ENCODE peak calls at places on chromosome 7, in six cellular contexts. Z, K, D, Q, N and A are unnamed samples.

GRCh38 chr7:22584179-22584578 is 84.2 kb upstream of the STEAP1B start:
- DNase-seq in Z (no peak), K (no peak), D (no peak), Q (no peak), N (no peak), A (no peak)

GRCh38 chr7:47310020-47310419 is 271.9 kb downstream of the TNS3 start:
- DNase-seq in Z (no peak), K (no peak), D (no peak), Q (no peak), N (no peak), A (no peak)

GRCh38 chr7:111198255-111198654 is 107.3 kb downstream of the LRRN3 start:
- DNase-seq in Z (no peak), K (peak; percentile 3), D (peak; percentile 93), Q (no peak), N (peak; percentile 100), A (peak; percentile 81)

GRCh38 chr7:96097802-96098201 is 224.1 kb downstream of the SLC25A13 start:
- DNase-seq in Z (no peak), K (no peak), D (peak; percentile 27), Q (no peak), N (peak; percentile 20), A (no peak)

GRCh38 chr7:47610506-47611044 is 28.7 kb upstream of the TNS3 start:
- DNase-seq in Z (no peak), K (no peak), D (peak; percentile 86), Q (no peak), N (peak; percentile 64), A (no peak)

GRCh38 chr7:16813232-16813616 is 8.4 kb upstream of the AGR2 start:
- DNase-seq in Z (no peak), K (no peak), D (no peak), Q (no peak), N (no peak), A (no peak)

GRCh38 chr7:146700015-146700560 is 583.5 kb downstream of the CNTNAP2 start:
- DNase-seq in Z (no peak), K (no peak), D (no peak), Q (no peak), N (no peak), A (no peak)

GRCh38 chr7:36473454-36474282 is 84.0 kb downstream of the ANLN start:
- DNase-seq in Z (peak; percentile 22), K (peak; percentile 57), D (no peak), Q (no peak), N (peak; percentile 25), A (peak; percentile 70)

GRCh38 chr7:3579638-3580219 is 278.7 kb downstream of the SDK1 start:
- DNase-seq in Z (no peak), K (no peak), D (no peak), Q (no peak), N (no peak), A (no peak)

GRCh38 chr7:2928256-2928612 is 84.1 kb upstream of the GNA12 start:
- DNase-seq in Z (no peak), K (no peak), D (no peak), Q (no peak), N (no peak), A (no peak)

GRCh38 chr7:55046582-55047347 is 27.9 kb downstream of the EGFR start:
- DNase-seq in Z (no peak), K (no peak), D (no peak), Q (no peak), N (no peak), A (no peak)

GRCh38 chr7:142327555-142327954 is 69.7 kb upstream of the PRSS58 start:
- DNase-seq in Z (no peak), K (no peak), D (no peak), Q (no peak), N (no peak), A (no peak)

GRCh38 chr7:4731803-4732202 is 43.6 kb upstream of the AP5Z1 start:
- DNase-seq in Z (no peak), K (no peak), D (no peak), Q (no peak), N (no peak), A (no peak)

GRCh38 chr7:28617308-28617707 is 205.0 kb downstream of the CREB5 start:
- DNase-seq in Z (no peak), K (no peak), D (no peak), Q (no peak), N (no peak), A (no peak)

GRCh38 chr7:137501561-137501960 is 158.0 kb upstream of the PTN start:
- DNase-seq in Z (no peak), K (no peak), D (no peak), Q (no peak), N (no peak), A (peak; percentile 13)

GRCh38 chr7:30159153-30159552 is 24.4 kb downstream of the MTURN start:
- DNase-seq in Z (no peak), K (no peak), D (no peak), Q (no peak), N (no peak), A (no peak)

GRCh38 chr7:12314199-12314598 is 89.5 kb downstream of the VWDE start:
- DNase-seq in Z (no peak), K (no peak), D (no peak), Q (no peak), N (no peak), A (no peak)

GRCh38 chr7:36084485-36085091 is 68.5 kb upstream of the EEPD1 start:
- DNase-seq in Z (no peak), K (peak; percentile 37), D (no peak), Q (peak; percentile 63), N (peak; percentile 77), A (peak; percentile 13)

GRCh38 chr7:96636979-96637378 is 72.7 kb downstream of the SEM1 start:
- DNase-seq in Z (no peak), K (no peak), D (no peak), Q (no peak), N (no peak), A (no peak)

GRCh38 chr7:1181591-1181990 is 21.6 kb upstream of the ZFAND2A start:
- DNase-seq in Z (no peak), K (no peak), D (no peak), Q (no peak), N (no peak), A (no peak)

GRCh38 chr7:56493704-56494450 is 377.7 kb upstream of the NUPR2 start:
- DNase-seq in Z (no peak), K (no peak), D (no peak), Q (no peak), N (no peak), A (no peak)

GRCh38 chr7:56491636-56492425 is 375.6 kb upstream of the NUPR2 start:
- DNase-seq in Z (no peak), K (no peak), D (no peak), Q (no peak), N (no peak), A (no peak)

GRCh38 chr7:56495165-56495564 is 378.9 kb upstream of the NUPR2 start:
- DNase-seq in Z (no peak), K (no peak), D (no peak), Q (no peak), N (no peak), A (no peak)

DNA sequence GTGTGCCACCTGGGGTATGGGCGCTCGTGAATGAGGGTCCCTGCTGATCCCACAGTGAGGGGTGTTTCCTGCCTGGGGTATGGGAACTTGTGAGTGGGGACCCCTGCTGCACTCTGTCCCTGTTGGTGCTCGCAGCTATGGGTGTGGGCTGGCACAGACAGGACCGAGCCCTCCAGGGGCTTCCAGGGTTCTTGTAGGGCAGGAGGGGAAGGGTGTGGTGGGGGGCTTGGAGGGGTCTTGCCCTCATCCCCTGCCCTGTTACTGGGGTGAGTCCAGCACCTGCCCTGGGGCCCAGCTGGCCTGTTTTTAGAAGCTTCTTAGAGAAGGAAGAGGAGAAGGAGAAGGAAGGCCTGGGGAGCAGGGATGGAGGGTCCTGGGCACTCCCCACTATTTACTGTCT is 377.0 kb upstream of the NUPR2 start:
- DNase-seq in Z (no peak), K (no peak), D (no peak), Q (no peak), N (no peak), A (no peak)
- H3K9me3 ChIP-seq in Z (no peaks in the 10 kb centered on the region), K (peaks cover 48% of the 10 kb centered on the region), D (peaks cover 84% of the 10 kb centered on the region), Q (peaks cover 59% of the 10 kb centered on the region), N (no peaks in the 10 kb centered on the region), A (no peaks in the 10 kb centered on the region)

GRCh38 chr7:99997545-99998137 is 17.8 kb upstream of the ZKSCAN1 start:
- DNase-seq in Z (peak; percentile 34), K (peak; percentile 44), D (no peak), Q (peak; percentile 68), N (peak; percentile 41), A (no peak)

GRCh38 chr7:99992330-99993037 is 16.7 kb upstream of the AZGP1 start:
- DNase-seq in Z (no peak), K (no peak), D (no peak), Q (no peak), N (no peak), A (no peak)

GRCh38 chr7:99994819-99995218 is 19.0 kb upstream of the AZGP1 start:
- DNase-seq in Z (no peak), K (no peak), D (no peak), Q (no peak), N (no peak), A (no peak)

GRCh38 chr7:100000239-100000638 is 15.2 kb upstream of the ZKSCAN1 start:
- DNase-seq in Z (no peak), K (no peak), D (no peak), Q (peak; percentile 53), N (no peak), A (no peak)

DNA sequence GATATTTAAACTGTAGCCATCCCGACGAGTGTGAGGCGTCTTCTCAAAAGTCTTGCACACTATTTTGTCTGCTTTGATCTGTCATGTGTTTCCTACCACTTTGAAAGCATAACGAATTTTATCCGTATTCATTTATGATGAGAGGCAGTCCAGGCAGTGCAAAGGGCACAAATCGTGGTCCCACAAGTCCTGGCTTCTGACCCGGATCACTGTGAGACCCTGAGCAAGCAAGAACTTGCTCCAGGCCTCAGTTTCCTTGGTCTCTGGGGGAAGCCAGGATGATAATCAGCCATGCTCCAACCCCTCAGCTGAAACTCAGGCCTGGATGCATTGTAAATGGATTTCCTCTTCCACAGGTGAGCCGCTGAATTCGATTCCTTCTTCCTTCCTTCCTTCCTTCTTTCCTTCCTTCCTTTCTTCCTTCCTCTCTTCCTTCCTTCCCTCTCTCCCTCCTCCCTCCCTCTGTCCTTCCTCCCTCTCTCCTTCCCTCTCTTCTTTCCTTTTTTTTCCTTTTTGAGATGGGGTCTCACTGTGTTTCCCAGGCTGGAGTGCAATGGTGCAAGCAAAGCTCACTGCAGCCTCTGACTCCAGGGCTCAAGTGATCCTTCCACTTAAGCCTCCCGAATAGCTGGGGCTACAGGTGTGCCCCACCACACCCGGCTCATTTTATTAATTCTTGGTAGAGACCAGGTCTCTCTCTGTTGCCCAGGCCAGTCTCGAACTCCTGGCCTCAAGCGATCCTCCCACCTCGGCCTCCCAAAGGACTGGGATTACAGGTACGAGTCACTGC is 18.4 kb upstream of the ZKSCAN1 start:
- DNase-seq in Z (no peak), K (no peak), D (no peak), Q (peak; percentile 48), N (no peak), A (no peak)
- H3K4me3 ChIP-seq in Z (peak overlapping the region; percentile 38), K (peak overlapping the region; percentile 50), D (no peak overlapping the region), Q (peak overlapping the region; percentile 60), N (peak overlapping the region; percentile 41), A (peak overlapping the region; percentile 52)

DNA sequence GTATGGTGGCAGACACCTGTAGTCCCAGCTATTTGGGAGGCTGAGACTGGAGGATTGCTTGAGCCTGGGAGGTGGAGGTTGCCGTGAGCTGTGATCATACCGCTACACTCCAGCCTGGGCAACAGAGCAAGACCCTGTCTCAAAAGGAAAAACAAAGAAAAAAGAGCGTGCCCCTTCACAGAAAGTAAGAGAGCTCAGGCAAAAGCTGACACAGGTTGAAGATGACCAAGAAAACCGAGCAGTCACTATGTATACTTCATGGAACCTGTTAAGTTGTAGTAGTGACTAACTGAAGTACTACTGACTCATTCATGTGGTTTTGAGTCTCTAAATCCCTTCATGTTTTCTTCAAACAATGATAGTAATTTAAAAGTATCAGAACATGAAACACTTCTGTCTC is 1.2 kb upstream of the PRRT4 start:
- DNase-seq in Z (no peak), K (no peak), D (no peak), Q (no peak), N (peak; percentile 70), A (no peak)
- H3K27me3 ChIP-seq in Z (peaks cover 14% of the 10 kb centered on the region), K (no peaks in the 10 kb centered on the region), D (peaks cover 89% of the 10 kb centered on the region), Q (peaks cover 60% of the 10 kb centered on the region), N (peaks cover 49% of the 10 kb centered on the region), A (no peaks in the 10 kb centered on the region)

GRCh38 chr7:69076566-69076965 is 521.7 kb upstream of the AUTS2 start:
- DNase-seq in Z (no peak), K (no peak), D (no peak), Q (no peak), N (no peak), A (no peak)
- H3K9me3 ChIP-seq in Z (no peaks in the 10 kb centered on the region), K (no peaks in the 10 kb centered on the region), D (peaks cover 46% of the 10 kb centered on the region), Q (peaks cover 5% of the 10 kb centered on the region), N (no peaks in the 10 kb centered on the region), A (no peaks in the 10 kb centered on the region)